ENCODE peak calls at places on chromosome 14, in five cellular contexts. L, C, Z, T and Y are unnamed samples.

GRCh38 chr14:49461529-49462401 is 124.4 kb downstream of the RPS29 start:
- DNase-seq in L (peak; percentile 46), C (peak; percentile 85), Z (peak; percentile 69), T (peak; percentile 60), Y (peak; percentile 66)

GRCh38 chr14:56189306-56189705 is 71.1 kb downstream of the PELI2 start:
- DNase-seq in L (peak; percentile 5), C (peak; percentile 63), Z (no peak), T (peak; percentile 96), Y (peak; percentile 81)

GRCh38 chr14:51004801-51005526 is 60.7 kb upstream of the PYGL start:
- DNase-seq in L (peak; percentile 7), C (peak; percentile 78), Z (no peak), T (peak; percentile 43), Y (peak; percentile 73)

GRCh38 chr14:104144911-104145825 is 6.8 kb downstream of the KIF26A start:
- DNase-seq in L (no peak), C (no peak), Z (no peak), T (no peak), Y (no peak)

GRCh38 chr14:23125006-23125405 is 6.0 kb upstream of the CEBPE start:
- DNase-seq in L (no peak), C (no peak), Z (no peak), T (no peak), Y (no peak)

GRCh38 chr14:93014038-93015023 is 91.4 kb downstream of the CHGA start:
- DNase-seq in L (no peak), C (no peak), Z (no peak), T (no peak), Y (no peak)

GRCh38 chr14:24960816-24961215 is 89.1 kb downstream of the STXBP6 start:
- DNase-seq in L (no peak), C (peak; percentile 80), Z (no peak), T (no peak), Y (no peak)

GRCh38 chr14:106417224-106418049 is 891.1 kb downstream of the TMEM121 start:
- DNase-seq in L (no peak), C (no peak), Z (no peak), T (no peak), Y (no peak)

GRCh38 chr14:76514599-76514998 is 138.7 kb downstream of the ESRRB start:
- DNase-seq in L (no peak), C (no peak), Z (no peak), T (peak; percentile 47), Y (peak; percentile 46)

GRCh38 chr14:22854963-22855724 is 16.4 kb upstream of the LRP10 start:
- DNase-seq in L (no peak), C (no peak), Z (no peak), T (no peak), Y (peak; percentile 10)

GRCh38 chr14:23327947-23328744 is 6.9 kb downstream of the PABPN1 start:
- DNase-seq in L (peak; percentile 30), C (peak; percentile 92), Z (peak; percentile 49), T (peak; percentile 44), Y (peak; percentile 57)

GRCh38 chr14:68172664-68173063 is 353.1 kb downstream of the RAD51B start:
- DNase-seq in L (no peak), C (peak; percentile 46), Z (no peak), T (no peak), Y (no peak)

GRCh38 chr14:30620178-30620577 is 1.9 kb upstream of the SCFD1 start:
- DNase-seq in L (peak; percentile 11), C (peak; percentile 49), Z (peak; percentile 66), T (peak; percentile 65), Y (peak; percentile 49)

GRCh38 chr14:100065942-100066574 is 836 bp downstream of the EVL start:
- DNase-seq in L (no peak), C (no peak), Z (no peak), T (no peak), Y (no peak)

GRCh38 chr14:101193845-101194355 is 290.4 kb upstream of the RTL1 start:
- DNase-seq in L (no peak), C (no peak), Z (no peak), T (no peak), Y (no peak)

GRCh38 chr14:88470542-88471440 is 84.0 kb downstream of the PTPN21 start:
- DNase-seq in L (no peak), C (peak; percentile 65), Z (no peak), T (peak; percentile 55), Y (peak; percentile 50)